ENCODE peak calls at places on chromosomes 5 and 9, in seven cellular contexts. D is AG09319; R is H1; H is activated CD4-positive, alpha-beta T cell treated with anti-CD3 and anti-CD28 coated beads, Interleukin-2, amount 10 ng/mL, durations not matched to agents 7 days and 5 days; S is foreskin keratinocyte; A is PC-9; M is activated T-helper 1 cell treated with anti-CD3 and anti-CD28 coated beads, Interleukin-12 subunit alpha, Interleukin-12 subunit beta, Interleukin-2, Interleukin-4 antibody, amounts not matched to agents 30 ng/mL and 10 ng/mL and 1 ng/mL, durations not matched to agents 14 hours and 24 hours and 36 hours. V is an unnamed sample.

GRCh38 chr9:86947146-86948081 is at the start of gene GAS1:
- DNase-seq in R (peak; percentile 82), A (peak; percentile 38), M (peak; percentile 45), S (peak; percentile 81), D (peak; percentile 97), H (peak; percentile 77), V (peak; percentile 81)

GRCh38 chr9:101737705-101738565 is 512 bp downstream of the GRIN3A start:
- DNase-seq in M (no peak), R (no peak), D (no peak), A (no peak), H (no peak), S (no peak), V (peak; percentile 9)

GRCh38 chr9:88312517-88313103 is 75.6 kb upstream of the SPIN1 start:
- DNase-seq in A (no peak), M (no peak), S (no peak), D (no peak), R (no peak), H (no peak), V (no peak)

GRCh38 chr5:88836195-88836838 is 46.7 kb downstream of the MEF2C start:
- DNase-seq in M (no peak), S (peak; percentile 39), H (no peak), D (no peak), A (no peak), R (no peak), V (no peak)

GRCh38 chr5:154157483-154158378 is 32.8 kb upstream of the GALNT10 start:
- DNase-seq in H (no peak), A (no peak), M (no peak), R (no peak), D (no peak), S (no peak), V (no peak)

GRCh38 chr5:107505763-107506534 is 164.8 kb downstream of the EFNA5 start:
- DNase-seq in R (no peak), H (no peak), S (no peak), A (no peak), D (no peak), M (no peak), V (no peak)

GRCh38 chr5:133696782-133697507 is 84.6 kb upstream of the FSTL4 start:
- DNase-seq in S (no peak), R (no peak), A (no peak), M (no peak), H (no peak), D (no peak), V (no peak)

GRCh38 chr5:24621809-24622208 is 23.0 kb downstream of the CDH10 start:
- DNase-seq in M (no peak), D (no peak), H (no peak), S (peak; percentile 54), A (no peak), R (no peak), V (no peak)

GRCh38 chr9:101400120-101400519 is 1.5 kb downstream of the ZNF189 start:
- DNase-seq in D (no peak), A (no peak), R (no peak), M (no peak), S (no peak), H (no peak), V (no peak)

GRCh38 chr9:108136646-108137045 is 647.1 kb upstream of the KLF4 start:
- DNase-seq in A (no peak), H (no peak), D (no peak), R (no peak), S (no peak), M (no peak), V (no peak)

GRCh38 chr9:74391816-74392215 is 105.3 kb upstream of the RORB start:
- DNase-seq in H (no peak), M (no peak), R (no peak), A (no peak), D (no peak), S (peak; percentile 7), V (no peak)

GRCh38 chr9:27749838-27750237 is 176.6 kb upstream of the C9orf72 start:
- DNase-seq in M (no peak), A (no peak), H (no peak), D (no peak), R (peak; percentile 69), S (no peak), V (no peak)

GRCh38 chr9:108953983-108954574 is 19.9 kb downstream of the ABITRAM start:
- DNase-seq in S (peak; percentile 20), D (peak; percentile 27), R (no peak), H (no peak), A (no peak), M (no peak), V (peak; percentile 57)

GRCh38 chr5:126115230-126115629 is 308.0 kb upstream of the GRAMD2B start:
- DNase-seq in H (no peak), M (no peak), R (no peak), A (no peak), D (no peak), S (no peak), V (no peak)

GRCh38 chr9:98081477-98082219 is 25.1 kb downstream of the NANS start:
- DNase-seq in A (peak; percentile 79), S (peak; percentile 52), R (no peak), M (no peak), D (no peak), H (peak; percentile 25), V (peak; percentile 57)

GRCh38 chr5:53779541-53779981 is 219.1 kb downstream of the NDUFS4 start:
- DNase-seq in H (no peak), M (no peak), S (peak; percentile 49), A (no peak), R (no peak), D (no peak), V (no peak)

GRCh38 chr5:56876325-56876724 is 33.1 kb upstream of the SETD9 start:
- DNase-seq in D (no peak), R (no peak), M (no peak), S (peak; percentile 80), A (no peak), H (no peak), V (no peak)

GRCh38 chr9:96510258-96510657 is 60.3 kb downstream of the HABP4 start:
- DNase-seq in M (no peak), D (no peak), S (no peak), A (no peak), H (no peak), R (no peak), V (no peak)

GRCh38 chr5:54457094-54457531 is 1.6 kb downstream of the HSPB3 start:
- DNase-seq in S (peak; percentile 63), D (peak; percentile 75), H (no peak), R (no peak), M (no peak), A (no peak), V (peak; percentile 85)

GRCh38 chr5:33827885-33828284 is 63.9 kb downstream of the ADAMTS12 start:
- DNase-seq in R (no peak), A (no peak), D (no peak), H (no peak), S (no peak), M (no peak), V (peak; percentile 22)

GRCh38 chr5:8726383-8727036 is 819.4 kb downstream of the SEMA5A start:
- DNase-seq in R (no peak), H (no peak), S (no peak), A (no peak), D (no peak), M (no peak), V (no peak)

GRCh38 chr9:68454579-68455334 is 85.9 kb downstream of the TMEM252 start:
- DNase-seq in R (no peak), A (no peak), D (no peak), S (no peak), M (no peak), H (no peak), V (no peak)

GRCh38 chr9:129435996-129436676 is 184.8 kb downstream of the C9orf50 start:
- DNase-seq in H (no peak), M (no peak), A (no peak), D (no peak), S (no peak), R (no peak), V (no peak)

GRCh38 chr5:177113566-177114424 is 19.8 kb upstream of the NSD1 start:
- DNase-seq in A (peak; percentile 81), R (no peak), D (no peak), H (peak; percentile 81), M (peak; percentile 70), S (peak; percentile 53), V (peak; percentile 74)

GRCh38 chr5:72064801-72065570 is 42.3 kb upstream of the MAP1B start:
- DNase-seq in D (no peak), R (no peak), H (no peak), S (no peak), A (peak; percentile 61), M (no peak), V (no peak)

GRCh38 chr9:98856982-98857381 is 49.5 kb downstream of the GALNT12 start:
- DNase-seq in R (no peak), H (no peak), A (no peak), M (no peak), S (no peak), D (no peak), V (no peak)